ENCODE peak calls at places on chromosomes 2 and 18, in four cellular contexts. One of them, this sample, is unnamed.

GRCh38 chr2:29000481-29000880 is 19.4 kb downstream of the TOGARAM2 start:
- DNase-seq in kidney: no peak
- DNase-seq in astrocyte of the cerebellum: no peak
- DNase-seq in foreskin fibroblast: no peak
- DNase-seq in this sample: no peak

GRCh38 chr2:138510319-138510718 is 8.7 kb downstream of the SPOPL start:
- DNase-seq in kidney: no peak
- DNase-seq in astrocyte of the cerebellum: no peak
- DNase-seq in foreskin fibroblast: no peak
- DNase-seq in this sample: no peak

GRCh38 chr2:44244135-44244871 is 31.0 kb upstream of the SLC3A1 start:
- DNase-seq in astrocyte of the cerebellum: peak
- DNase-seq in foreskin fibroblast: peak
- DNase-seq in kidney: no peak
- DNase-seq in this sample: peak

GRCh38 chr2:150981826-150982225 is 279.8 kb downstream of the RBM43 start:
- DNase-seq in astrocyte of the cerebellum: peak
- DNase-seq in kidney: no peak
- DNase-seq in foreskin fibroblast: peak
- DNase-seq in this sample: no peak

GRCh38 chr2:118249531-118249930 is 161.3 kb downstream of the INSIG2 start:
- DNase-seq in foreskin fibroblast: peak
- DNase-seq in astrocyte of the cerebellum: peak
- DNase-seq in kidney: no peak
- DNase-seq in this sample: peak

GRCh38 chr2:43041661-43042360 is 184.6 kb downstream of the ZFP36L2 start:
- DNase-seq in foreskin fibroblast: peak
- DNase-seq in kidney: peak
- DNase-seq in astrocyte of the cerebellum: peak
- DNase-seq in this sample: peak

GRCh38 chr2:12416600-12416999 is 300.1 kb upstream of the TRIB2 start:
- DNase-seq in astrocyte of the cerebellum: no peak
- DNase-seq in foreskin fibroblast: peak
- DNase-seq in kidney: no peak
- DNase-seq in this sample: peak

GRCh38 chr2:216285641-216286156 is 86.6 kb downstream of the MARCHF4 start:
- DNase-seq in kidney: no peak
- DNase-seq in astrocyte of the cerebellum: no peak
- DNase-seq in foreskin fibroblast: no peak
- DNase-seq in this sample: no peak

GRCh38 chr18:34592961-34593382 is 117.1 kb upstream of the DTNA start:
- DNase-seq in foreskin fibroblast: peak
- DNase-seq in astrocyte of the cerebellum: peak
- DNase-seq in kidney: peak
- DNase-seq in this sample: no peak

GRCh38 chr18:63705401-63705800 is 2.6 kb downstream of the SERPINB11 start:
- DNase-seq in foreskin fibroblast: peak
- DNase-seq in kidney: no peak
- DNase-seq in astrocyte of the cerebellum: no peak
- DNase-seq in this sample: no peak
- H3K4me3 ChIP-seq in foreskin fibroblast: no peak
- H3K4me3 ChIP-seq in kidney: no peak
- H3K4me3 ChIP-seq in astrocyte of the cerebellum: no peak
- H3K4me3 ChIP-seq in this sample: no peak

DNA sequence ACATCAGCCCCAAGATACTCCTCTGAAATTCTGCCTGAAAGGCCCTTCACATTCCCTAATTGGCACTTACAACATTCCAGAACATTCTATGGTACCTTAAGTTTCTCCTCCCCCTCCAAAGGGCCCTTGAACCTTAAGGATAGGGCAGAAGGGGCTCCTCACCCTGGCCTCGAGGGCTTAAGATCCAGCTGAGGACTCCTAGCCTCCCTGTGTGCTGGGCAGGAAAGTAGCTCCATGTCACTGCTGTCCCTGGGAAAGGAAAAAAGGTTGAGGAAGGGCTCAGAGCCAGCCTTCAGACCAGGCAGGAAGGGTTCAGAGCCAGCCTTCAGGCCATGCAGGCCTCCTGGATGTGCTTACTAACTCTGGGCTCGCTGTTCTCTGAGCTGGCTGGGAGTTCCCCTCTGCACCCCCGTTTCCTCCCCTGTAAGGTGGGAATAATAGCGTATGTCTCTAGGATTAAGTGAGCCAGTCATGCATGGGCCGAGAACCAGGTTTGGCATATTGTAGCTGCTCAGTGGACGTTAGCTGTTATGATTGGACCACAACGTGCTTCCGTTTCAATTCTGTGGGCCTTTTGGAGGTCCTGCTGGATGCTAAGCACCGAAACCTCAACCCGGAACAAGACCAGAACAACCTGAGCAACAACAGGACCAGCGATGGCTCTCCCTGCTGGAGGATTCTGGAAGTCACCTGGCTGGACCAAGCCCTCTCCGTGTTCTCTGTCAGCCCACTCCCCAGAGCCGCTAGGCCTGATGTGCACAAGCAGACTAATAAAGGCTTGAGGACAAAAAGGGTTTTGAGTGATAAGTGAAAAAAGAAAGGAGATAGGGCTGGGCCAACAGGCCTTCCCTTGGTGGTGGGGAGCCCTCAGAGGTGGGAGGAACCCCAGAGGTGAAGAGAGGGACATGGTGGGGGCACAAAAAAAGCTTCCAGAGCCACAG is 1.0 kb upstream of the B3GNT7 start:
- DNase-seq in kidney: peak
- DNase-seq in astrocyte of the cerebellum: no peak
- DNase-seq in foreskin fibroblast: no peak
- DNase-seq in this sample: no peak
- TF ChIP-seq CTCF in kidney: no peak
- TF ChIP-seq CTCF in astrocyte of the cerebellum: peak
- TF ChIP-seq CTCF in foreskin fibroblast: no peak
- TF ChIP-seq CTCF in this sample: no peak

GRCh38 chr18:78981652-78981955 is 2.0 kb downstream of the SALL3 start:
- DNase-seq in kidney: no peak
- DNase-seq in astrocyte of the cerebellum: no peak
- DNase-seq in foreskin fibroblast: no peak
- DNase-seq in this sample: no peak

GRCh38 chr18:78980777-78981651 is 1.4 kb downstream of the SALL3 start:
- DNase-seq in kidney: no peak
- DNase-seq in astrocyte of the cerebellum: no peak
- DNase-seq in foreskin fibroblast: no peak
- DNase-seq in this sample: no peak

GRCh38 chr18:78979058-78979680 is 449 bp upstream of the SALL3 start:
- DNase-seq in foreskin fibroblast: no peak
- DNase-seq in kidney: no peak
- DNase-seq in astrocyte of the cerebellum: no peak
- DNase-seq in this sample: no peak

GRCh38 chr18:78979682-78980278 is at the start of gene SALL3:
- DNase-seq in kidney: no peak
- DNase-seq in astrocyte of the cerebellum: no peak
- DNase-seq in foreskin fibroblast: no peak
- DNase-seq in this sample: no peak

DNA sequence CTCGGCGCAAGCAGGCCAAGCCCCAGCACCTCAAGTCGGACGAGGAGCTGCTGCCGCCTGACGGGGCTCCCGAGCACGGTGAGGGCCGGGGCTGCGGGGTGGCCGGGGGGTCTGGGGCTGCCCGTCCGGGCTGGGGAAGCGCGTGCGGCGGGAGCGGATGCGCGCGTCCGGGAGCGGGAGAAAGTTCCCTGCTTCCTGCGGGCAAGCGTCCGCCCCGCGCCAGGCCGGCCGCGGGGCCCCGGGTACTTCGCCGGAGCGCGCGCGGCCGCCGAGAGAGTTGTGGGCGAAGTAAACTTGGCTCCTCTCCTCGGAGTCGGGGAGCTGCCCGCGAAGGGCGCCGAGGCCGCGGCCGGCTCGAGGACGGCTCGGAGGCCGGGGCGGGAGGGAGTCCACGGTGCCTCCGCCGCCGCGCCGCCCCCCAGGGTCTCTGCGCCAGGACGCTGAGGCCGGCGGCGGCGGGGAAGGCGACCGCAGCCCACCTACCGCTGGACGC is 707 bp downstream of the SALL3 start:
- DNase-seq in foreskin fibroblast: no peak
- DNase-seq in astrocyte of the cerebellum: no peak
- DNase-seq in kidney: no peak
- DNase-seq in this sample: no peak
- H3K4me3 ChIP-seq in foreskin fibroblast: no peak
- H3K4me3 ChIP-seq in astrocyte of the cerebellum: peak
- H3K4me3 ChIP-seq in kidney: no peak
- H3K4me3 ChIP-seq in this sample: no peak

GRCh38 chr2:159326569-159327255 is 40.2 kb upstream of the WDSUB1 start:
- DNase-seq in kidney: no peak
- DNase-seq in astrocyte of the cerebellum: no peak
- DNase-seq in foreskin fibroblast: peak
- DNase-seq in this sample: no peak

GRCh38 chr2:159317392-159318088 is 31.0 kb upstream of the WDSUB1 start:
- DNase-seq in kidney: no peak
- DNase-seq in astrocyte of the cerebellum: no peak
- DNase-seq in foreskin fibroblast: no peak
- DNase-seq in this sample: no peak

GRCh38 chr2:159322419-159322818 is 35.9 kb upstream of the WDSUB1 start:
- DNase-seq in astrocyte of the cerebellum: no peak
- DNase-seq in foreskin fibroblast: no peak
- DNase-seq in kidney: no peak
- DNase-seq in this sample: no peak
- TF ChIP-seq CTCF in astrocyte of the cerebellum: no peak
- TF ChIP-seq CTCF in foreskin fibroblast: no peak
- TF ChIP-seq CTCF in kidney: no peak
- TF ChIP-seq CTCF in this sample: no peak

GRCh38 chr2:122519806-122520205 is 764.4 kb downstream of the TSN start:
- DNase-seq in kidney: no peak
- DNase-seq in foreskin fibroblast: no peak
- DNase-seq in astrocyte of the cerebellum: no peak
- DNase-seq in this sample: no peak

GRCh38 chr2:122519366-122519765 is 763.9 kb downstream of the TSN start:
- DNase-seq in astrocyte of the cerebellum: no peak
- DNase-seq in foreskin fibroblast: no peak
- DNase-seq in kidney: no peak
- DNase-seq in this sample: no peak

GRCh38 chr2:122515731-122516130 is 760.3 kb downstream of the TSN start:
- DNase-seq in astrocyte of the cerebellum: no peak
- DNase-seq in kidney: no peak
- DNase-seq in foreskin fibroblast: no peak
- DNase-seq in this sample: no peak

GRCh38 chr2:122514451-122514996 is 759.1 kb downstream of the TSN start:
- DNase-seq in foreskin fibroblast: no peak
- DNase-seq in astrocyte of the cerebellum: no peak
- DNase-seq in kidney: no peak
- DNase-seq in this sample: no peak

GRCh38 chr2:122516775-122517174 is 761.3 kb downstream of the TSN start:
- DNase-seq in kidney: no peak
- DNase-seq in astrocyte of the cerebellum: no peak
- DNase-seq in foreskin fibroblast: no peak
- DNase-seq in this sample: no peak
- H3K4me3 ChIP-seq in kidney: no peak
- H3K4me3 ChIP-seq in astrocyte of the cerebellum: no peak
- H3K4me3 ChIP-seq in foreskin fibroblast: no peak
- H3K4me3 ChIP-seq in this sample: no peak

GRCh38 chr2:31387850-31388249 is 26.7 kb downstream of the XDH start:
- DNase-seq in foreskin fibroblast: no peak
- DNase-seq in astrocyte of the cerebellum: no peak
- DNase-seq in kidney: no peak
- DNase-seq in this sample: no peak
- TF ChIP-seq CTCF in foreskin fibroblast: no peak
- TF ChIP-seq CTCF in astrocyte of the cerebellum: no peak
- TF ChIP-seq CTCF in kidney: no peak
- TF ChIP-seq CTCF in this sample: no peak

GRCh38 chr2:218570850-218571249 is 2.2 kb downstream of the CNOT9 start:
- DNase-seq in kidney: no peak
- DNase-seq in foreskin fibroblast: peak
- DNase-seq in astrocyte of the cerebellum: no peak
- DNase-seq in this sample: no peak
- H3K4me3 ChIP-seq in kidney: no peak
- H3K4me3 ChIP-seq in foreskin fibroblast: peak
- H3K4me3 ChIP-seq in astrocyte of the cerebellum: peak
- H3K4me3 ChIP-seq in this sample: peak

DNA sequence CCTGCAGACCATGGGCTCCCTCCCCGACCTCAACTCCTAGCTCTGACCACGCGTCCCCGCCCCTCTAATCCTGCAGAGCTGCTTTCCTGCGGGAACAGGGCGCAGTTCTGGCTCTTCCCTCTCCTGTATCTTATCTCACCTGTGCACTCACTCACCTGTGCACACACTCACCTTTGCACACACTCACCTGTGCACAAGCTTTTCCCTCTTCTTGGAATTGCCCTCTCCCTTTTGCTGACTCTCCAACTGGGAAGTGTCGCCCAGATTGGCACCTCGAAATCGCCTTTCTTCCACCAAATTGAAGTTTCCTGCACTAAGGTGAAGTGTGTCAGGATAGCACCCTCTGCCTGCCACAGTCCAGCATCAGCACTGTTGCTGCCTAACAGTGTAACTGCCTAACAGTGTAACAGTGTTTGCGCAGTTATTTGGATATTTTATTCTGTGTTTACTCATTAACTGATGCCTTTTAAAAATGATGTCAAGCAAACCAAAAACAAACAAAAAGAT is 585 bp upstream of the CMPK2 start:
- DNase-seq in foreskin fibroblast: peak
- DNase-seq in kidney: no peak
- DNase-seq in astrocyte of the cerebellum: peak
- DNase-seq in this sample: no peak
- TF ChIP-seq CTCF in foreskin fibroblast: peak
- TF ChIP-seq CTCF in kidney: peak
- TF ChIP-seq CTCF in astrocyte of the cerebellum: peak
- TF ChIP-seq CTCF in this sample: peak

DNA sequence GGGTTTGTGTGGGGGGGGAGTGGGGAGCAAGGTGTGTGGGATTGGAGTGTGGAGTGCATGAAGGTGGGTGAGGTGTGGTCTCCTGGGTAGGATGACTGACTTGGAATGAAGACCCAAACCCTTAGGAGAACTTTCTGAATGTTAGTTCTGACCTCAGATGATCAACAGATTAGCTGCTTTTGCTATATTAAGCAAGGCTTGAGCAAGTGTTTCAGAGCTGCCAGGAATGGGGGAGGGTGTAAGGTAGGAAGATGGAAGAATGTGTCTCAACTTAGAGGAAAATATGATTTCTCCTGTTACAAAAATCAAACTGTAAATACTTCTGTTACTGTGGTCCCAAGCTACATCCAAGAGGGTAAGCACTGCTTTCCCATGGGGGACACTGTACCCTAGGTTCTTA is 273.6 kb downstream of the TGIF1 start:
- DNase-seq in foreskin fibroblast: no peak
- DNase-seq in astrocyte of the cerebellum: no peak
- DNase-seq in kidney: no peak
- DNase-seq in this sample: no peak
- H3K4me3 ChIP-seq in foreskin fibroblast: no peak
- H3K4me3 ChIP-seq in astrocyte of the cerebellum: no peak
- H3K4me3 ChIP-seq in kidney: peak
- H3K4me3 ChIP-seq in this sample: no peak

This sample was measured in HFF-Myc.